ENCODE peak calls at places on chromosome 6, in five cellular contexts. U, W, J, N and D are unnamed samples. For H3K4me1 and H3K36me3, the result is how much of the 10 kb centered on the place peaks cover.

GRCh38 chr6:90004511-90004910 is 110.2 kb downstream of the GJA10 start:
- DNase-seq in U (no peak), W (no peak), J (no peak), N (no peak), D (no peak)

GRCh38 chr6:131682427-131682826 is 18.8 kb downstream of the OR2A4 start:
- DNase-seq in U (no peak), W (no peak), J (no peak), N (no peak), D (no peak)

GRCh38 chr6:11852061-11852619 is 73.5 kb upstream of the ADTRP start:
- DNase-seq in U (no peak), W (no peak), J (no peak), N (no peak), D (no peak)

GRCh38 chr6:167706313-167707109 is 120.2 kb upstream of the AFDN start:
- DNase-seq in U (no peak), W (no peak), J (no peak), N (no peak), D (no peak)

GRCh38 chr6:39169448-39170344 is 54.7 kb upstream of the SAYSD1 start:
- DNase-seq in U (peak), W (no peak), J (no peak), N (no peak), D (no peak)

GRCh38 chr6:43334466-43335095 is 26.0 kb upstream of the CRIP3 start:
- DNase-seq in U (no peak), W (no peak), J (no peak), N (peak), D (peak)

GRCh38 chr6:39932386-39932785 is 1.9 kb downstream of the MOCS1 start:
- DNase-seq in U (no peak), W (no peak), J (no peak), N (no peak), D (peak)

GRCh38 chr6:73694711-73695411 is 1.1 kb upstream of the CD109 start:
- DNase-seq in U (no peak), W (no peak), J (no peak), N (no peak), D (no peak)

GRCh38 chr6:162857321-162857720 is 129.5 kb downstream of the PACRG start:
- DNase-seq in U (no peak), W (no peak), J (no peak), N (no peak), D (peak)

GRCh38 chr6:33854572-33855030 is 50.8 kb upstream of the MLN start:
- DNase-seq in U (no peak), W (no peak), J (no peak), N (no peak), D (no peak)

GRCh38 chr6:101402618-101403002 is 9.1 kb downstream of the GRIK2 start:
- DNase-seq in U (no peak), W (no peak), J (no peak), N (no peak), D (peak)

GRCh38 chr6:86619428-86619827 is 317.9 kb upstream of the HTR1E start:
- DNase-seq in U (no peak), W (no peak), J (no peak), N (no peak), D (no peak)

GRCh38 chr6:34610819-34611477 is 54.8 kb upstream of the SPDEF start:
- DNase-seq in U (peak), W (peak), J (no peak), N (peak), D (no peak)

GRCh38 chr6:105301756-105302616 is 100.9 kb downstream of the PREP start:
- DNase-seq in U (peak), W (no peak), J (no peak), N (no peak), D (no peak)

GRCh38 chr6:31293343-31293742 is 21.5 kb upstream of the HLA-C start:
- DNase-seq in U (no peak), W (no peak), J (no peak), N (no peak), D (peak)

GRCh38 chr6:35063701-35064507 is 77.2 kb downstream of the TCP11 start:
- DNase-seq in U (no peak), W (no peak), J (no peak), N (no peak), D (no peak)

GRCh38 chr6:21999012-21999528 is 297.8 kb downstream of the PRL start:
- DNase-seq in U (no peak), W (no peak), J (no peak), N (no peak), D (no peak)

GRCh38 chr6:116779569-116780164 is 14.1 kb upstream of the FAM162B start:
- DNase-seq in U (no peak), W (no peak), J (no peak), N (peak), D (peak)

GRCh38 chr6:87663434-87663833 is 38.6 kb downstream of the AKIRIN2 start:
- DNase-seq in U (no peak), W (no peak), J (no peak), N (no peak), D (no peak)

GRCh38 chr6:149094934-149095341 is 222.6 kb upstream of the TAB2 start:
- DNase-seq in U (no peak), W (no peak), J (no peak), N (no peak), D (no peak)

GRCh38 chr6:75266716-75267291 is 17.8 kb downstream of the TMEM30A start:
- DNase-seq in U (no peak), W (no peak), J (no peak), N (no peak), D (no peak)

GRCh38 chr6:93304514-93304913 is 114.8 kb downstream of the EPHA7 start:
- DNase-seq in U (no peak), W (no peak), J (no peak), N (no peak), D (no peak)

GRCh38 chr6:72552938-72553337 is 68.9 kb upstream of the KCNQ5 start:
- DNase-seq in U (no peak), W (peak), J (no peak), N (no peak), D (no peak)

GRCh38 chr6:117050301-117050700 is 173.3 kb downstream of the RFX6 start:
- DNase-seq in U (no peak), W (no peak), J (no peak), N (no peak), D (no peak)

GRCh38 chr6:219641-220198 is 72.6 kb upstream of the DUSP22 start:
- DNase-seq in U (peak), W (no peak), J (peak), N (no peak), D (no peak)

GRCh38 chr6:157280153-157280552 is 43.2 kb downstream of the TMEM242 start:
- DNase-seq in U (no peak), W (no peak), J (no peak), N (no peak), D (no peak)

GRCh38 chr6:2830183-2830582 is 11.5 kb downstream of the SERPINB1 start:
- DNase-seq in U (no peak), W (no peak), J (no peak), N (no peak), D (no peak)

GRCh38 chr6:36028088-36028886 is 679 bp downstream of the MAPK14 start:
- DNase-seq in U (peak), W (no peak), J (no peak), N (no peak), D (peak)

GRCh38 chr6:10558575-10558974 is 37.4 kb downstream of the GCNT2 start:
- DNase-seq in U (peak), W (no peak), J (no peak), N (no peak), D (no peak)

GRCh38 chr6:161361529-161361928 is 87.7 kb upstream of the AGPAT4 start:
- DNase-seq in U (no peak), W (no peak), J (no peak), N (no peak), D (no peak)

GRCh38 chr6:155158044-155158843 is 105.6 kb upstream of the CLDN20 start:
- DNase-seq in U (no peak), W (no peak), J (no peak), N (no peak), D (no peak)

GRCh38 chr6:36945301-36945700 is 9.2 kb upstream of the PI16 start:
- DNase-seq in U (no peak), W (no peak), J (no peak), N (no peak), D (no peak)

GRCh38 chr6:126060400-126060799 is 74.1 kb downstream of the TRMT11 start:
- DNase-seq in U (no peak), W (no peak), J (no peak), N (no peak), D (no peak)

GRCh38 chr6:22826961-22827360 is 257.6 kb downstream of the HDGFL1 start:
- DNase-seq in U (no peak), W (no peak), J (no peak), N (no peak), D (no peak)

GRCh38 chr6:23635150-23635549 is 490.9 kb upstream of the NRSN1 start:
- DNase-seq in U (no peak), W (no peak), J (no peak), N (no peak), D (no peak)

GRCh38 chr6:30493643-30494250 is 4.4 kb downstream of the HLA-E start:
- DNase-seq in U (no peak), W (no peak), J (no peak), N (no peak), D (no peak)

GRCh38 chr6:15331143-15331542 is 85.3 kb downstream of the JARID2 start:
- DNase-seq in U (no peak), W (no peak), J (no peak), N (no peak), D (no peak)
- H3K4me1 ChIP-seq in U (under half), W (under half), J (under half), N (under half), D (under half)

DNA sequence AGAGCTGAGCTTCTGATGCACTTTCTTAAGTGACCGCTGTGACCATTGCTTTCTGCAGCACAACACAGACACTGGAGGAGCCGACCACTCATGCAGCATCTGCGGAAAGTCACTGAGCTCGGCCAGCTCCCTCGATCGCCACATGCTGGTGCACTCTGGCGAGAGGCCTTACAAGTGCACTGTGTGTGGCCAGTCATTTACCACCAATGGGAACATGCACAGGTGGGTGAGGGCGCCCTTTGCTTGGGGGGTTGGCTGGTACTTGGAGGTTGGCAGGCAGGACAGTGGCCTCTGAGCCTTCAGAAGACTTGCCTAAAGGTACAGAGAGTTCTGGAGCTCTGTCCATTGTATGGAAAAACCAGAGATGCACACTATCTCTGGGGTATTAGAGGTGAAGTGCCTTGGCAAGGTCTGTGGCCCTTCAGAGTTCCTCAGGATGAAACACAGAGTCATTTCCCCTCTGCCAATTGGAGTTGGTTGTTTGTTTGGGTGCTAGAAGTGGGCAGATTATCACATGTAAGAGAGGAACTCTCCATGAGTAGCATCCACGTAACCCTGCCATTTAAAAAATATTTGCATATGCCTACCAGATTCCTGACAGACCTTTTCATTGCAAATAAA is 81.5 kb downstream of the RREB1 start:
- DNase-seq in U (no peak), W (no peak), J (no peak), N (no peak), D (no peak)
- H3K36me3 ChIP-seq in U (half or more), W (under half), J (under half), N (under half), D (under half)

GRCh38 chr6:138483911-138484731 is 15.2 kb downstream of the NHSL1 start:
- DNase-seq in U (no peak), W (no peak), J (no peak), N (no peak), D (no peak)
- H3K4me3 ChIP-seq in U (no peak), W (no peak), J (no peak), N (no peak), D (peak)

DNA sequence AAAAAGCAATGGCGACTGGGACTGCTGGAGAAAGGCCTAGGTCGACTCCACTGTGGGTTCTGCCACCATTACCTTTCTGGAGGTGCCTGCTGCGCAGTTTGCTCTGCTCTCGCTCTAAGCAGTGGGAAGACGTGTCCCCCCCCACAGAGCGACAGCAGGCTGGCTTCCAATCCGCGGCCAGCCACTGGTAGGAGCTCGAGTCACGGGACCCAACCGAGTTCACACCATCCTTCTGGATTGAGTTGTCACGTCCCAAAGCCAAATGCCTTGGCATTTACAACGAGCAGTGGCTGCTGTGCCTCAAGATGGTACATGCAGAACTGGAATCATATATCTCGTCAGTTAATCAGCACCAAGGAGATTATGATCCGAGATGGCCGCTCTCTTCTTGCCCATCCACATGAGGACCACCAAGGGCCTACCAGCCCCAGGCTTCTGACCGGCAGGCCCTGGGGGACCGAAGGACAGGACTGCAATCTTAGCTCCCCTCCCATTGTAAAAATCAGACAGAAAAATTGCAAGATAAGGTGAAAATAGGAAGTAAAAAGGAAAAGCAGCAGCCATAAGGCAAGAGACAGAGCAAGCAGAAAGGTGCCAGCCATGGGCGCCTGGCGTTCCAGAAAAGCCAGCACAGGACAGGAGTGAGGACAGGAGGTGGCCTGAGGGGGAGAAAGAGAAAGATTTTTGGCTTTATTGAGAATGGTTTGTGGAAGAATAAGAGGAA is 74.4 kb downstream of the TRAM2 start:
- DNase-seq in U (no peak), W (no peak), J (no peak), N (no peak), D (no peak)
- H3K4me1 ChIP-seq in U (under half), W (under half), J (under half), N (under half), D (under half)